ENCODE peak calls at places on chromosome 1, in five cellular contexts. T is NCI-H2081, I is AG08396, S is COR-L47, F is NCI-H460. M is an unnamed sample.

GRCh38 chr1:155651861-155652661 is 36.5 kb downstream of the YY1AP1 start:
- DNase-seq in T (no peak), I (no peak), S (no peak), F (no peak), M (no peak)

GRCh38 chr1:182413969-182414368 is 13.5 kb upstream of the TEDDM1 start:
- DNase-seq in T (no peak), I (no peak), S (no peak), F (no peak), M (no peak)

GRCh38 chr1:207493212-207493611 is 2.7 kb upstream of the CR1 start:
- DNase-seq in T (no peak), I (no peak), S (no peak), F (no peak), M (no peak)

GRCh38 chr1:198443374-198444233 is 96.9 kb downstream of the ATP6V1G3 start:
- DNase-seq in T (no peak), I (peak), S (no peak), F (peak), M (no peak)

GRCh38 chr1:21795075-21795474 is 12.1 kb upstream of the USP48 start:
- DNase-seq in T (no peak), I (no peak), S (no peak), F (no peak), M (no peak)

GRCh38 chr1:119112791-119113190 is 27.7 kb downstream of the WARS2 start:
- DNase-seq in T (no peak), I (no peak), S (no peak), F (no peak), M (no peak)

GRCh38 chr1:206797534-206798383 is 25.5 kb upstream of the IL10 start:
- DNase-seq in T (no peak), I (no peak), S (no peak), F (peak), M (no peak)

GRCh38 chr1:61285371-61285885 is 203.1 kb downstream of the NFIA start:
- DNase-seq in T (no peak), I (no peak), S (no peak), F (no peak), M (no peak)

GRCh38 chr1:109617291-109617801 is 2.1 kb downstream of the GNAT2 start:
- DNase-seq in T (no peak), I (peak), S (no peak), F (peak), M (no peak)

GRCh38 chr1:24867064-24867870 is 62.8 kb downstream of the RUNX3 start:
- DNase-seq in T (no peak), I (no peak), S (no peak), F (no peak), M (no peak)

GRCh38 chr1:53410100-53410541 is 49.1 kb upstream of the DMRTB1 start:
- DNase-seq in T (no peak), I (no peak), S (no peak), F (no peak), M (no peak)

GRCh38 chr1:221697924-221698425 is 43.9 kb downstream of the DUSP10 start:
- DNase-seq in T (no peak), I (no peak), S (no peak), F (no peak), M (no peak)

GRCh38 chr1:30879940-30880339 is 28.6 kb downstream of the SDC3 start:
- DNase-seq in T (peak), I (no peak), S (peak), F (no peak), M (peak)

GRCh38 chr1:21779613-21780521 is 3.1 kb downstream of the USP48 start:
- DNase-seq in T (no peak), I (no peak), S (no peak), F (no peak), M (no peak)